ENCODE peak calls at places on chromosome 13, in ten cellular contexts. N is lower lobe of right lung, Y is HFF-Myc, E is MG63, G is foreskin fibroblast, B is PC-9, V is neural progenitor cell, Q is AG04450, I is cardiac fibroblast, O is psoas muscle. D is an unnamed sample.
A peak's percentile ranks its signal among the peaks of the same experiment; 100 is the strongest.

GRCh38 chr13:97904059-97904458 is 49.4 kb upstream of the IPO5 start:
- DNase-seq in Y (no peak), G (peak; percentile 31), O (no peak), V (no peak), N (no peak), E (no peak), Q (no peak), I (no peak), B (no peak), D (no peak)

GRCh38 chr13:73536865-73537264 is 478.1 kb downstream of the KLF5 start:
- DNase-seq in N (no peak), Y (no peak), Q (no peak), G (no peak), V (no peak), E (no peak), O (no peak), B (no peak), I (no peak), D (no peak)

GRCh38 chr13:111051041-111051440 is 64.1 kb upstream of the ARHGEF7 start:
- DNase-seq in N (no peak), G (no peak), E (no peak), I (no peak), B (no peak), Y (no peak), Q (no peak), O (no peak), V (no peak), D (no peak)

GRCh38 chr13:51590966-51591627 is 6.8 kb downstream of the WDFY2 start:
- DNase-seq in E (peak; percentile 65), B (peak; percentile 46), Q (peak; percentile 47), I (peak; percentile 93), N (no peak), O (no peak), V (no peak), G (peak; percentile 97), Y (peak; percentile 92), D (no peak)

GRCh38 chr13:65293530-65294198 is 1936.5 kb downstream of the PCDH9 start:
- DNase-seq in B (no peak), Q (no peak), N (no peak), Y (no peak), G (no peak), E (no peak), I (no peak), V (no peak), O (no peak), D (no peak)

GRCh38 chr13:27834095-27834494 is 41.8 kb downstream of the GSX1 start:
- DNase-seq in O (no peak), I (no peak), Q (no peak), Y (no peak), E (no peak), V (no peak), N (no peak), G (no peak), B (no peak), D (no peak)

GRCh38 chr13:27425918-27426630 is 1.7 kb downstream of the GTF3A start:
- DNase-seq in O (peak; percentile 88), E (peak; percentile 89), I (peak; percentile 81), Q (no peak), G (peak; percentile 82), Y (peak; percentile 68), N (peak; percentile 89), V (peak; percentile 67), B (peak; percentile 67), D (peak; percentile 31)

GRCh38 chr13:109737046-109737573 is 49.3 kb downstream of the IRS2 start:
- DNase-seq in E (no peak), G (no peak), N (no peak), O (no peak), Y (no peak), B (no peak), V (no peak), I (no peak), Q (no peak), D (no peak)

GRCh38 chr13:57353831-57354230 is 186.8 kb downstream of the PRR20E start:
- DNase-seq in O (no peak), N (no peak), I (no peak), Q (no peak), G (no peak), Y (no peak), B (no peak), E (no peak), V (no peak), D (no peak)

GRCh38 chr13:113860579-113861432 is 3.1 kb downstream of the GAS6 start:
- DNase-seq in B (peak; percentile 82), I (no peak), O (no peak), Y (no peak), V (peak; percentile 68), Q (no peak), E (no peak), G (no peak), N (peak; percentile 66), D (no peak)

GRCh38 chr13:46176756-46177155 is 5.2 kb downstream of the LCP1 start:
- DNase-seq in Y (no peak), N (no peak), I (no peak), B (no peak), E (no peak), V (no peak), G (no peak), Q (no peak), O (no peak), D (no peak)

GRCh38 chr13:36549771-36550170 is 117.5 kb downstream of the CCNA1 start:
- DNase-seq in Y (no peak), I (peak; percentile 63), B (no peak), G (no peak), V (peak; percentile 58), O (no peak), Q (no peak), N (no peak), E (no peak), D (no peak)

GRCh38 chr13:79470666-79471065 is 10.3 kb upstream of the NDFIP2 start:
- DNase-seq in E (no peak), B (no peak), I (no peak), O (no peak), G (no peak), V (no peak), Y (no peak), Q (no peak), N (no peak), D (no peak)

GRCh38 chr13:79466852-79467251 is 14.1 kb upstream of the NDFIP2 start:
- DNase-seq in V (no peak), N (no peak), B (no peak), G (no peak), O (no peak), I (no peak), Q (no peak), E (no peak), Y (no peak), D (no peak)

GRCh38 chr13:79469608-79470007 is 11.3 kb upstream of the NDFIP2 start:
- DNase-seq in Y (no peak), Q (no peak), O (no peak), B (no peak), N (no peak), V (no peak), E (no peak), G (no peak), I (no peak), D (no peak)

GRCh38 chr13:79468402-79468801 is 12.6 kb upstream of the NDFIP2 start:
- DNase-seq in Y (no peak), Q (no peak), B (no peak), O (no peak), G (no peak), V (no peak), N (no peak), E (no peak), I (no peak), D (no peak)

GRCh38 chr13:79468819-79469218 is 12.1 kb upstream of the NDFIP2 start:
- DNase-seq in I (no peak), E (no peak), O (no peak), N (no peak), Y (no peak), Q (no peak), G (no peak), B (no peak), V (no peak), D (no peak)
- H3K4me3 ChIP-seq in I (no peak overlapping the region), E (no peak overlapping the region), O (no peak overlapping the region), N (no peak overlapping the region), Y (no peak overlapping the region), Q (no peak overlapping the region), G (no peak overlapping the region), B (no peak overlapping the region), V (no peak overlapping the region), D (no peak overlapping the region)

GRCh38 chr13:103568314-103568713 is 502.1 kb upstream of the SLC10A2 start:
- DNase-seq in G (no peak), B (no peak), Q (no peak), N (no peak), V (no peak), O (no peak), I (no peak), E (no peak), Y (no peak), D (no peak)
- H3K4me3 ChIP-seq in G (no peak overlapping the region), B (no peak overlapping the region), Q (no peak overlapping the region), N (no peak overlapping the region), V (no peak overlapping the region), O (no peak overlapping the region), I (no peak overlapping the region), E (no peak overlapping the region), Y (no peak overlapping the region), D (no peak overlapping the region)

DNA sequence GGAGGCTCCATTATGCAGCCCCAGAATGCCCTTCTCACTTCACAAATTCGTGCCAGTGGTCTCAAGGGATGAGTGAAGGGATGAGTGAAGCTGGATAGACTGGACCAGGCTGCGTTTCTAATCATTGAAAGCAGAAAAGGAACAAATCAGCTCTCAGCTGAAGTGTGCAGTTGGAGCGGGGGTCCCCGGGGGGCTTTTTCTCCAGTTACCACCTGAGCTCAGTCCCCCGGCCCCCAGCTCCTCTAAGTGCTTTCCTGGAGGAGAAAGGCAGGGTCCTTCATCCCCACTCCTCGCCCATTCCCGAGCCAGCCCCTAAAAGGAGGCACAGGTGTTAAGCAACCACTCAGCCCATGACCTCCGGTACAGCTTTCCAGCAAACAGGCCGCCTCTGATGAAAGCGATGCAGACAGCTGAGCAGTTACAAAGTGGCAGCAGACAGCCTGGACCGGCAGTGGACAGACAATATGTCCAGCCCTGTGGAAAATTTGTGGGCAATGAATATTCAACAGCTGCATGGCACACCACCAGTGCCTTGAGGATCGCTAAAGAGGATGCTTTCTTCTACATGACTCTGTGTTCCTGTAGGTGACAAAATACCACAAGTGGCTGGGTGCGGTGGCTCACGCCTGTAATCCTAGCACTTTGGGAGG is 110.7 kb upstream of the UBL3 start:
- DNase-seq in G (no peak), N (no peak), V (no peak), O (no peak), Q (no peak), E (no peak), I (no peak), B (no peak), Y (no peak), D (no peak)
- H3K4me3 ChIP-seq in G (no peak overlapping the region), N (no peak overlapping the region), V (no peak overlapping the region), O (no peak overlapping the region), Q (no peak overlapping the region), E (no peak overlapping the region), I (no peak overlapping the region), B (no peak overlapping the region), Y (no peak overlapping the region), D (no peak overlapping the region)

DNA sequence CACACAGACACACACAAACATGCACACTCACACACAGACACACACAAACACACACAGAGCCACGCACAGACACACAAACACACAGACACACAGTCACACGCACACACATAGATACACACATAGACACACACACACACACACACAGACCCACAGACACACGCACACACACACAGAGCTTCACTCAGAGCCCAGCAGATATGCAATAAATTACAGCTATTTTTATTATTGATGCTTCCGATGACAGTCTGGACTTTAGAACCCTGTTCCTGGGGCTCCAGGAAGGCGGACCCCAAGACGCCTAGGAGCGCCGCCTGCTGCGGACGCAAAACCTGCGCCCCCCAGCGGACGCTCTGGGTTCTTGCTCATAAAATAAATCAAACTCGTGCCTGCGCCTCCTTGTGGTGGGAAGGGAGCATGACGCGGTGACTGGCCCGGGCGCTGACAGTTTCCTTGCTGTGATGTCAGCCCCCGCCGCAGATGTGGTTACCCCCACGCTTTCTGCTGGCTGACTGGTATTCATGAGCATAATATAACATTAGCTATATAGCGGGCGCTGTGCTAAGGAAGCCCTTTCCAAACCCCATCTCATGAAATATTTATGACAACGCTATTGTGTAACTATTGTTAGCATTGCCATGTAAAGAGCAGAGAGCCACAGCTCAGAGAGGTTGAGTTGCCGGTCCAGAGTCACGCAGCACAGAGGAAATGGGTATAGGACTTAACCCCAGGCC is 64.4 kb upstream of the TM9SF2 start:
- DNase-seq in O (peak; percentile 90), V (peak; percentile 91), Q (peak; percentile 72), Y (peak; percentile 60), E (peak; percentile 68), B (peak; percentile 75), I (peak; percentile 91), G (peak; percentile 91), N (peak; percentile 93), D (peak; percentile 66)
- H3K4me3 ChIP-seq in O (peak overlapping the region; percentile 10), V (no peak overlapping the region), Q (no peak overlapping the region), Y (no peak overlapping the region), E (no peak overlapping the region), B (no peak overlapping the region), I (no peak overlapping the region), G (no peak overlapping the region), N (no peak overlapping the region), D (no peak overlapping the region)